ENCODE peak calls at places on chromosomes 3 and 15, in nine cellular contexts. P is astrocyte of the spinal cord; S is EL; U is GM03348; R is activated T-cell treated with anti-CD3 and anti-CD28 coated beads, Interleukin-2, amount 50 U/mL, for 48 hours; L is EH; I is HS-5; Q is non-pigmented ciliary epithelial cell; Y is CD4-positive, alpha-beta T cell. G is an unnamed sample.

GRCh38 chr3:138197058-138197457 is 10.0 kb downstream of the ARMC8 start:
- DNase-seq in L (peak), U (peak), R (no peak), I (no peak), Y (no peak), P (peak), Q (no peak), S (peak), G (peak)

GRCh38 chr3:126939347-126939735 is 43.6 kb upstream of the PLXNA1 start:
- DNase-seq in S (no peak), P (no peak), Q (no peak), Y (no peak), U (no peak), I (no peak), R (no peak), L (no peak), G (peak)

GRCh38 chr3:53473422-53473821 is 21.0 kb upstream of the CACNA1D start:
- DNase-seq in Q (no peak), I (no peak), S (no peak), Y (no peak), R (no peak), P (no peak), L (no peak), U (no peak), G (no peak)

GRCh38 chr3:12978682-12979081 is 94.5 kb downstream of the IQSEC1 start:
- DNase-seq in S (no peak), I (no peak), P (no peak), Q (no peak), R (no peak), L (no peak), Y (no peak), U (no peak), G (no peak)

GRCh38 chr3:172678068-172678467 is 32.8 kb downstream of the NCEH1 start:
- DNase-seq in L (peak), P (peak), U (no peak), S (peak), Y (no peak), R (no peak), Q (no peak), I (no peak), G (peak)

GRCh38 chr15:79811406-79812405 is 85.1 kb downstream of the MTHFS start:
- DNase-seq in Y (no peak), S (peak), U (peak), R (no peak), Q (no peak), I (no peak), L (peak), P (peak), G (no peak)

GRCh38 chr3:112653209-112653871 is 12.4 kb upstream of the CCDC80 start:
- DNase-seq in Y (no peak), Q (peak), I (peak), U (peak), R (no peak), P (peak), S (peak), L (peak), G (peak)

GRCh38 chr3:79245295-79246138 is 522.3 kb downstream of the ROBO1 start:
- DNase-seq in P (no peak), L (no peak), Y (no peak), Q (no peak), I (no peak), R (no peak), U (no peak), S (no peak), G (no peak)

GRCh38 chr3:133412511-133413165 is 12.8 kb downstream of the BFSP2 start:
- DNase-seq in L (peak), Q (no peak), I (no peak), R (no peak), U (peak), Y (no peak), S (peak), P (peak), G (peak)

GRCh38 chr3:169367016-169367415 is 296.5 kb downstream of the MECOM start:
- DNase-seq in L (no peak), U (no peak), Q (no peak), P (no peak), I (no peak), Y (no peak), R (no peak), S (no peak), G (no peak)

GRCh38 chr15:29913528-29914135 is 91.4 kb upstream of the TJP1 start:
- DNase-seq in Y (no peak), L (peak), U (peak), Q (peak), I (no peak), R (no peak), P (peak), S (peak), G (peak)

GRCh38 chr3:13365390-13366379 is 54.4 kb downstream of the NUP210 start:
- DNase-seq in L (no peak), Y (no peak), U (no peak), S (no peak), Q (no peak), R (no peak), I (no peak), P (no peak), G (no peak)

GRCh38 chr3:107236661-107237375 is 140.4 kb upstream of the CCDC54 start:
- DNase-seq in U (no peak), R (no peak), Q (no peak), Y (no peak), P (no peak), I (no peak), L (peak), S (peak), G (peak)

GRCh38 chr15:70863450-70864218 is 9.7 kb upstream of the LARP6 start:
- DNase-seq in I (no peak), Y (no peak), S (peak), U (peak), Q (no peak), P (peak), L (peak), R (no peak), G (peak)

GRCh38 chr15:91385301-91385700 is 285.2 kb downstream of the SV2B start:
- DNase-seq in L (peak), P (peak), I (peak), R (no peak), Q (no peak), S (no peak), Y (no peak), U (no peak), G (no peak)

GRCh38 chr15:57149196-57149595 is 227.1 kb upstream of the CGNL1 start:
- DNase-seq in L (peak), P (peak), Q (no peak), S (no peak), U (peak), Y (no peak), I (no peak), R (no peak), G (no peak)

GRCh38 chr15:42184313-42184712 is 23.8 kb downstream of the VPS39 start:
- DNase-seq in I (no peak), S (no peak), Y (no peak), Q (no peak), R (no peak), P (peak), L (no peak), U (no peak), G (no peak)

GRCh38 chr15:43524254-43524847 is 6.9 kb downstream of the MAP1A start:
- DNase-seq in U (no peak), Q (no peak), P (no peak), L (no peak), S (no peak), Y (no peak), I (no peak), R (peak), G (no peak)

GRCh38 chr3:129228891-129229585 is 20.4 kb upstream of the COPG1 start:
- DNase-seq in S (peak), Y (no peak), I (no peak), L (peak), R (no peak), U (peak), Q (peak), P (peak), G (peak)

GRCh38 chr3:43638594-43639447 is 17.0 kb upstream of the ANO10 start:
- DNase-seq in L (peak), U (no peak), R (peak), P (no peak), Q (no peak), S (peak), Y (peak), I (no peak), G (no peak)

GRCh38 chr3:71916747-71917369 is 131.9 kb upstream of the PROK2 start:
- DNase-seq in Q (no peak), Y (no peak), U (peak), S (peak), P (peak), L (peak), I (no peak), R (no peak), G (no peak)

GRCh38 chr15:97210277-97210676 is 750.2 kb upstream of the ARRDC4 start:
- DNase-seq in S (no peak), P (no peak), Y (no peak), Q (no peak), L (no peak), I (no peak), R (no peak), U (no peak), G (no peak)

GRCh38 chr15:48336940-48337339 is 5.7 kb downstream of the DUT start:
- DNase-seq in U (peak), Y (no peak), Q (no peak), R (no peak), S (peak), P (no peak), I (no peak), L (peak), G (peak)

GRCh38 chr3:25283596-25283995 is 144.5 kb upstream of the RARB start:
- DNase-seq in S (no peak), U (no peak), L (no peak), I (no peak), Q (no peak), Y (no peak), P (no peak), R (no peak), G (no peak)

GRCh38 chr3:42755681-42756578 is 17.1 kb downstream of the CCDC13 start:
- DNase-seq in S (peak), Y (no peak), U (peak), I (no peak), P (no peak), Q (no peak), L (peak), R (no peak), G (peak)

GRCh38 chr3:128066111-128066510 is 13.9 kb downstream of the SEC61A1 start:
- DNase-seq in Q (no peak), I (no peak), U (no peak), R (no peak), L (no peak), Y (no peak), P (no peak), S (no peak), G (no peak)

GRCh38 chr3:146326875-146327543 is 76.1 kb upstream of the PLSCR4 start:
- DNase-seq in S (peak), Y (no peak), R (no peak), P (peak), U (peak), L (peak), Q (peak), I (peak), G (peak)

GRCh38 chr15:37010595-37010994 is 89.8 kb downstream of the MEIS2 start:
- DNase-seq in S (no peak), Y (no peak), U (no peak), R (no peak), P (no peak), I (no peak), L (no peak), Q (no peak), G (no peak)

G was measured in mesenchymal stem cell.